ENCODE peak calls at places on chromosomes 5 and 9, in six cellular contexts. One of them, this sample, is unnamed.

GRCh38 chr5:68821056-68821455 is 272.8 kb upstream of the SLC30A5 start:
- DNase-seq in CD4-positive, CD25-positive, alpha-beta regulatory T cell: no peak
- DNase-seq in IMR-90: no peak
- DNase-seq in mesendoderm: no peak
- DNase-seq in K562: no peak
- DNase-seq in GM23338: no peak
- DNase-seq in this sample: no peak

GRCh38 chr5:11139471-11139870 is 378.4 kb upstream of the DAP start:
- DNase-seq in CD4-positive, CD25-positive, alpha-beta regulatory T cell: no peak
- DNase-seq in IMR-90: no peak
- DNase-seq in mesendoderm: peak; percentile 72
- DNase-seq in K562: no peak
- DNase-seq in GM23338: peak; percentile 30
- DNase-seq in this sample: no peak

GRCh38 chr9:101176384-101176783 is 147.9 kb downstream of the PLPPR1 start:
- DNase-seq in CD4-positive, CD25-positive, alpha-beta regulatory T cell: no peak
- DNase-seq in IMR-90: no peak
- DNase-seq in mesendoderm: peak; percentile 56
- DNase-seq in K562: no peak
- DNase-seq in GM23338: peak; percentile 65
- DNase-seq in this sample: no peak

GRCh38 chr5:96807099-96807654 is 568 bp downstream of the ERAP1 start:
- DNase-seq in CD4-positive, CD25-positive, alpha-beta regulatory T cell: no peak
- DNase-seq in IMR-90: peak; percentile 53
- DNase-seq in mesendoderm: peak; percentile 60
- DNase-seq in K562: peak; percentile 70
- DNase-seq in GM23338: peak; percentile 57
- DNase-seq in this sample: peak; percentile 82

GRCh38 chr9:116693233-116693731 is 6.2 kb downstream of the TRIM32 start:
- DNase-seq in CD4-positive, CD25-positive, alpha-beta regulatory T cell: no peak
- DNase-seq in IMR-90: peak; percentile 54
- DNase-seq in mesendoderm: no peak
- DNase-seq in K562: no peak
- DNase-seq in GM23338: no peak
- DNase-seq in this sample: no peak

GRCh38 chr5:19125956-19126713 is 861.9 kb downstream of the CDH18 start:
- DNase-seq in CD4-positive, CD25-positive, alpha-beta regulatory T cell: no peak
- DNase-seq in IMR-90: no peak
- DNase-seq in mesendoderm: no peak
- DNase-seq in K562: no peak
- DNase-seq in GM23338: no peak
- DNase-seq in this sample: no peak

GRCh38 chr9:19490269-19490668 is 81.5 kb downstream of the ACER2 start:
- DNase-seq in CD4-positive, CD25-positive, alpha-beta regulatory T cell: no peak
- DNase-seq in IMR-90: no peak
- DNase-seq in mesendoderm: no peak
- DNase-seq in K562: no peak
- DNase-seq in GM23338: no peak
- DNase-seq in this sample: no peak

GRCh38 chr9:36018755-36019720 is 17.7 kb upstream of the RECK start:
- DNase-seq in CD4-positive, CD25-positive, alpha-beta regulatory T cell: no peak
- DNase-seq in IMR-90: peak; percentile 81
- DNase-seq in mesendoderm: no peak
- DNase-seq in K562: no peak
- DNase-seq in GM23338: no peak
- DNase-seq in this sample: no peak

GRCh38 chr5:95954716-95955115 is 6.9 kb downstream of the ELL2 start:
- DNase-seq in CD4-positive, CD25-positive, alpha-beta regulatory T cell: no peak
- DNase-seq in IMR-90: peak; percentile 73
- DNase-seq in mesendoderm: no peak
- DNase-seq in K562: no peak
- DNase-seq in GM23338: no peak
- DNase-seq in this sample: no peak

GRCh38 chr5:35183243-35183955 is 46.9 kb downstream of the PRLR start:
- DNase-seq in CD4-positive, CD25-positive, alpha-beta regulatory T cell: no peak
- DNase-seq in IMR-90: peak; percentile 60
- DNase-seq in mesendoderm: peak; percentile 91
- DNase-seq in K562: peak; percentile 34
- DNase-seq in GM23338: peak; percentile 84
- DNase-seq in this sample: peak; percentile 45

GRCh38 chr5:50958852-50959457 is 292.5 kb downstream of the PARP8 start:
- DNase-seq in CD4-positive, CD25-positive, alpha-beta regulatory T cell: no peak
- DNase-seq in IMR-90: peak; percentile 30
- DNase-seq in mesendoderm: peak; percentile 54
- DNase-seq in K562: peak; percentile 35
- DNase-seq in GM23338: peak; percentile 74
- DNase-seq in this sample: peak; percentile 50

GRCh38 chr9:131178382-131178781 is 53.0 kb downstream of the NUP214 start:
- DNase-seq in CD4-positive, CD25-positive, alpha-beta regulatory T cell: peak; percentile 75
- DNase-seq in IMR-90: peak; percentile 86
- DNase-seq in mesendoderm: peak; percentile 86
- DNase-seq in K562: peak; percentile 100
- DNase-seq in GM23338: peak; percentile 87
- DNase-seq in this sample: peak; percentile 53
- H3K4me3 ChIP-seq in CD4-positive, CD25-positive, alpha-beta regulatory T cell: no peak overlapping the region
- H3K4me3 ChIP-seq in IMR-90: no peak overlapping the region
- H3K4me3 ChIP-seq in mesendoderm: no peak overlapping the region
- H3K4me3 ChIP-seq in K562: no peak overlapping the region
- H3K4me3 ChIP-seq in GM23338: no peak overlapping the region
- H3K4me3 ChIP-seq in this sample: no peak overlapping the region

DNA sequence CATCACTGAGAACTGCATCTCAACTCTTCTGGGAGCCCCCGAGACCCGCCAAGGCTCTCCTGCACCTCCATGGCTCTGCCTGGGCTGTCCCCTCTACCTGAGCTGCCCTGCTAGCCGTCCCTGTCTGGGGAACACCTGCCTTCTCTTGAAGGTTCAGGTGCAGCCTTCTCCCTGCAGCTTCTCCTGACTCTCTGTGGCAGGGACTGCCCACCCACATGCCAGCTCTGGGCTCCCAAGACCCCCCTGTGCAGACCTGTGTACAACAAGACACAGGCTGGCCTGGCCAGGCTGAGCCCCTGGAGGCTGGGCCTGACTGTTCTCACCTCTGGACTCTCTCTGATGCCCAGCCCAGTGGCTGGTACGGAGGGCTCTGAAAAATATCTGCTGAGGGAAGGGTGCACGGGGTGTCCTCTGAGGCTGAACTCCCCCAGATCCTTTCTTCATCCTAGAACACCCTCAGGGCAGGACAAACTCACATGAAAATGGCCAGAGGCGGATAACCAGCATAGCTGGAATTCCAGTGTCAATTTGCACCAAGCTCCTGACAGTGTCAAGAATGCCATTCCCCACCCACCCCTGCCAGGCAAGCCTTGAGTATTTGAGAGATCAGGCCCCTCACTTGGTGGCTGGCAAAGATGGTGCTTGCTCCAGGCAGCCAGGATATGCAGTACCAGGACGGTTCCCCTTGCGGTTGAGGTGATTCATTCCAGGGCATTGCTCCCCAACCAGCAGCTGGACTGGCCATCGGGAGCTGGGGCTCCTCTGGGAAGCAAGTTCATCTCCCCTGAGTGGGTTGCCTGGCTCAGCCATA is 40.9 kb upstream of the SLC25A51 start:
- DNase-seq in CD4-positive, CD25-positive, alpha-beta regulatory T cell: no peak
- DNase-seq in IMR-90: peak; percentile 50
- DNase-seq in mesendoderm: peak; percentile 90
- DNase-seq in K562: no peak
- DNase-seq in GM23338: peak; percentile 79
- DNase-seq in this sample: no peak
- H3K4me1 ChIP-seq in CD4-positive, CD25-positive, alpha-beta regulatory T cell: no peaks in the 10 kb centered on the region
- H3K4me1 ChIP-seq in IMR-90: peaks cover 40% of the 10 kb centered on the region
- H3K4me1 ChIP-seq in mesendoderm: peaks cover 8% of the 10 kb centered on the region
- H3K4me1 ChIP-seq in K562: no peaks in the 10 kb centered on the region
- H3K4me1 ChIP-seq in GM23338: peaks cover 16% of the 10 kb centered on the region
- H3K4me1 ChIP-seq in this sample: no peaks in the 10 kb centered on the region

DNA sequence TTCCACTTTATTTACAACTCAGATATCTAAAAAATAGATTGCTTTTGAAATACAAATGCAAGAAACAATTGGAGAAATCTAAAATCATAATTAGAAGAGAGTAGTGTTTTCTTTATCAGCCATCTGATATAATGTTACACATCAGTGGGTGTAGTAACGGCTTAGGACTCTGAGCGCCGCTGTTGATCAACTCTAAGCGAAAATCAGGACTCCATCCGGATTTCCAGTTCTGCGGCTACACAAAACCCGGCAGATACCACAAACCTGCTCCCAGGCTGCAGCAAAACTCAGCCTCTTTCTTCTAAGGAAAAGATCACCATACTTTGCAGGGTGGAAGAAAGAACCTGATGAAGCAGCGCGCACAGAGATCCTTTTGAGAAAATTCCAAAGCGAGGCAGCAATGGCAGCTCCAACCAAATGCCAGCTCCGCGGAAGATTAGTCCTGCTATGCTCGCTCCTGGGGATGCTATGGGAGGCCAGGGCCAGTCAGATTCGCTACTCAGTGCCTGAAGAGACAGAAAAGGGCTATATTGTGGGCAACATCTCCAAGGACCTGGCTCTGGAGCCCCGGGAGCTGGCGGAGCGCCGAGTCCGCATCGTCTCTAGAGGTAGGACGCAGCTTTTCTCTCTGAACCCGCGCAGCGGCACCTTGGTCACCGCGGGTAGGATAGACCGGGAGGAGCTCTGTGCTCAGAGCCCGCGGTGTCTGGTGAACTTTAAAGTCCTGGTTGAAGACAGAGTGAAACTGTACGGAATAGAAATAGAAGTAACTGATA is at the start of gene PCDHGA9:
- DNase-seq in CD4-positive, CD25-positive, alpha-beta regulatory T cell: no peak
- DNase-seq in IMR-90: peak; percentile 40
- DNase-seq in mesendoderm: no peak
- DNase-seq in K562: peak; percentile 60
- DNase-seq in GM23338: peak; percentile 60
- DNase-seq in this sample: peak; percentile 21
- H3K4me3 ChIP-seq in CD4-positive, CD25-positive, alpha-beta regulatory T cell: no peak within 1 kb of the TSS
- H3K4me3 ChIP-seq in IMR-90: peak within 1 kb of the TSS; percentile 24
- H3K4me3 ChIP-seq in mesendoderm: no peak within 1 kb of the TSS
- H3K4me3 ChIP-seq in K562: no peak within 1 kb of the TSS
- H3K4me3 ChIP-seq in GM23338: no peak within 1 kb of the TSS
- H3K4me3 ChIP-seq in this sample: no peak within 1 kb of the TSS

DNA sequence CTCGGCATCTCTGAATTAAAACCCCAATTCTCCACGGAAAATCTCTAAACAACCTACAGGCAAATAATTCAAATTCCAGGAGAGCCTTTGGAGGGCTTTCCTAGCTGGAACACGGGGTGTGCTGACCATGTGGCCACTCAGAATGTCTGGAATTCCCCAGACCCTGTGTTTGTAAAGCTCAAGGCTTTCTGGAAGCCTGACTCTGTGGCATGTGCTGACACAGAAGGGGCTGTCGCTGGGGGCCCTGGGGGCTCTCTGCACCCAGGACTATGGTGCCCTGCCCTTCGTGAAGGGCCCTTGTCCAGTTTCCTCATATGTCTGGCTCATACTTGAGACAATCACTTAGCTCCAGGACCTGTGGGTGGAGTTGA is 29.0 kb upstream of the BOD1 start:
- DNase-seq in CD4-positive, CD25-positive, alpha-beta regulatory T cell: no peak
- DNase-seq in IMR-90: peak; percentile 38
- DNase-seq in mesendoderm: peak; percentile 90
- DNase-seq in K562: no peak
- DNase-seq in GM23338: peak; percentile 69
- DNase-seq in this sample: no peak
- H3K4me1 ChIP-seq in CD4-positive, CD25-positive, alpha-beta regulatory T cell: no peaks in the 10 kb centered on the region
- H3K4me1 ChIP-seq in IMR-90: peaks cover 7% of the 10 kb centered on the region
- H3K4me1 ChIP-seq in mesendoderm: peaks cover 2% of the 10 kb centered on the region
- H3K4me1 ChIP-seq in K562: peaks cover 11% of the 10 kb centered on the region
- H3K4me1 ChIP-seq in GM23338: peaks cover 40% of the 10 kb centered on the region
- H3K4me1 ChIP-seq in this sample: no peaks in the 10 kb centered on the region

DNA sequence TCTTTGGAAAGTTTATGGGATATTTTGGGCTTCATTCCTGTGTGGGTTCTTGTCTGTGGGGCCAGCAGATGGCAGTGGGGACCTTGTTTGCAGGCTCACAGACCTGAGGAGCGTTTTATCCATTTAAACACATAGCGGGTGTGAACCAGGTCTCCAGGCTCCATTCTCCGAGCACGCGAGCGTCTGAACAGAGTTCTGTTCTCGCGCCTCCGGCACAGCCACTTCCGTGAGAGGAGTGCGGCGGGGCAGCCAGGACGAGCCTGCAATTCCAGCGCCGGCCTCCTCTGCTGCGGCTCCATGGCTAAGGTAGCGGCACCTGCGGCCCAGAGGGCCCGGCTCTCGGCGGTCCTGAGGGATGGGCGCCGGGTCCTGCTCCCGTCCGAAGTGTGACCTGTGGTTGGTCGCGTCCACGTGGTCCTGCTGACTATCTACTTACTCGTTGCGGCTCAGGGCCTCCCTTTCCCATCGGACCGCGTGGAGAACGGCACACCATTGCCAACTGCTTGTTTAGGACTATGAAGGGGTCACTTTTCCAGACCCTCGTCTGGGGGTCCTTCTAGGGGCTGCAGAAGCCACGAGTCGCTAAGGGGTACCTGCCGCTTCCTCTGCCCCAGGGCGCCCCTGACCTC is 7.3 kb downstream of the NRARP start:
- DNase-seq in CD4-positive, CD25-positive, alpha-beta regulatory T cell: no peak
- DNase-seq in IMR-90: peak; percentile 27
- DNase-seq in mesendoderm: no peak
- DNase-seq in K562: no peak
- DNase-seq in GM23338: peak; percentile 74
- DNase-seq in this sample: no peak
- H3K4me3 ChIP-seq in CD4-positive, CD25-positive, alpha-beta regulatory T cell: no peak overlapping the region
- H3K4me3 ChIP-seq in IMR-90: no peak overlapping the region
- H3K4me3 ChIP-seq in mesendoderm: no peak overlapping the region
- H3K4me3 ChIP-seq in K562: peak overlapping the region; percentile 55
- H3K4me3 ChIP-seq in GM23338: peak overlapping the region; percentile 55
- H3K4me3 ChIP-seq in this sample: no peak overlapping the region

DNA sequence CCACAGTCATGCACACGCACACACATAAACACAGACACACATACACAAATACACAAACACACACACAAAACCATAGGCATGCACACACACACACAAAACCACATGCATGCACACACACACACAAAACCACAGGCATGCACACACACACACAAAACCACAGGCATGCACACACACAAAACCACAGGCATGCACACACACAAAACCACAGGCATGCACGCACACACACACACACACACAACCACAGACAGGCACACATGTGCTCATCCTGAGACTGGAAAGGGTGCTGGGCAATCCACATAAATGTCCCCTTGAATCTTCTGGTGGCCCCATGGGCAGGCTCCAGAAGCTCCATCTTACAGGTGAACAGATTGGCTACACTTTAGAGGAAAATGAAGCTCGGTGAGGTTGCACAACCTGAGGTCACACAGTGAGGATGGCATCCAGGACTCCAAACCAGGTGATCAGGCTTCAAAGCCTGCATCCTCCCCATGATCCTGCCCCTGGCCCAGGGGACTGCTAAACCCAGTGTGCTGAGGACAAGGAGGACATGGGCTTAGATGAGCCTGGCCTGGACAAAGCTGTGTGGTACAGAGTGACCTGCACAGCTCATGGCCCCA is 144.8 kb downstream of the GADD45G start:
- DNase-seq in CD4-positive, CD25-positive, alpha-beta regulatory T cell: no peak
- DNase-seq in IMR-90: no peak
- DNase-seq in mesendoderm: no peak
- DNase-seq in K562: no peak
- DNase-seq in GM23338: no peak
- DNase-seq in this sample: no peak
- H3K4me1 ChIP-seq in CD4-positive, CD25-positive, alpha-beta regulatory T cell: peaks cover 6% of the 10 kb centered on the region
- H3K4me1 ChIP-seq in IMR-90: no peaks in the 10 kb centered on the region
- H3K4me1 ChIP-seq in mesendoderm: no peaks in the 10 kb centered on the region
- H3K4me1 ChIP-seq in K562: no peaks in the 10 kb centered on the region
- H3K4me1 ChIP-seq in GM23338: peaks cover 8% of the 10 kb centered on the region
- H3K4me1 ChIP-seq in this sample: no peaks in the 10 kb centered on the region

GRCh38 chr5:83076742-83077661 is at the start of the genes TMEM167A and XRCC4:
- DNase-seq in CD4-positive, CD25-positive, alpha-beta regulatory T cell: peak; percentile 96
- DNase-seq in IMR-90: peak; percentile 99
- DNase-seq in mesendoderm: peak; percentile 100
- DNase-seq in K562: peak; percentile 95
- DNase-seq in GM23338: peak; percentile 100
- DNase-seq in this sample: peak; percentile 100
- H3K4me3 ChIP-seq in CD4-positive, CD25-positive, alpha-beta regulatory T cell: peak within 1 kb of the TSS; percentile 98
- H3K4me3 ChIP-seq in IMR-90: peak within 1 kb of the TSS; percentile 79
- H3K4me3 ChIP-seq in mesendoderm: peak within 1 kb of the TSS; percentile 83
- H3K4me3 ChIP-seq in K562: peak within 1 kb of the TSS; percentile 93
- H3K4me3 ChIP-seq in GM23338: peak within 1 kb of the TSS; percentile 70
- H3K4me3 ChIP-seq in this sample: peak within 1 kb of the TSS; percentile 99

GRCh38 chr9:89871871-89872331 is 267.1 kb downstream of the GADD45G start:
- DNase-seq in CD4-positive, CD25-positive, alpha-beta regulatory T cell: no peak
- DNase-seq in IMR-90: no peak
- DNase-seq in mesendoderm: no peak
- DNase-seq in K562: no peak
- DNase-seq in GM23338: no peak
- DNase-seq in this sample: no peak
- H3K4me1 ChIP-seq in CD4-positive, CD25-positive, alpha-beta regulatory T cell: no peaks in the 10 kb centered on the region
- H3K4me1 ChIP-seq in IMR-90: no peaks in the 10 kb centered on the region
- H3K4me1 ChIP-seq in mesendoderm: no peaks in the 10 kb centered on the region
- H3K4me1 ChIP-seq in K562: no peaks in the 10 kb centered on the region
- H3K4me1 ChIP-seq in GM23338: no peaks in the 10 kb centered on the region
- H3K4me1 ChIP-seq in this sample: peaks cover 5% of the 10 kb centered on the region